ENCODE peak calls at places on chromosome 14, in six cellular contexts. G, O, Q, K, F and X are unnamed samples.

GRCh38 chr14:46048127-46048526 is 603.5 kb downstream of the RPL10L start:
- DNase-seq in K (peak; percentile 74), Q (peak; percentile 37), G (no peak), F (no peak), O (peak; percentile 29), X (no peak)

GRCh38 chr14:23237772-23238594 is at the start of gene RNF212B:
- DNase-seq in Q (peak; percentile 71), G (peak; percentile 56), O (peak; percentile 57), F (peak; percentile 79), K (peak; percentile 92), X (peak; percentile 70)

GRCh38 chr14:42149609-42150261 is 543.1 kb downstream of the LRFN5 start:
- DNase-seq in K (no peak), Q (no peak), O (no peak), F (no peak), G (no peak), X (peak; percentile 58)

GRCh38 chr14:39265741-39266588 is 32.2 kb downstream of the MIA2 start:
- DNase-seq in Q (peak; percentile 83), O (no peak), F (no peak), K (peak; percentile 5), G (no peak), X (peak; percentile 64)

GRCh38 chr14:88481089-88481488 is 73.7 kb downstream of the PTPN21 start:
- DNase-seq in F (no peak), O (no peak), K (no peak), G (no peak), Q (no peak), X (no peak)

GRCh38 chr14:65412881-65413738 is 580 bp downstream of the FUT8 start:
- DNase-seq in O (peak; percentile 63), G (peak; percentile 3), F (peak; percentile 64), K (peak; percentile 91), Q (peak; percentile 36), X (no peak)

GRCh38 chr14:74804219-74804825 is 41.2 kb downstream of the YLPM1 start:
- DNase-seq in K (peak; percentile 33), Q (peak; percentile 48), G (no peak), F (peak; percentile 43), O (peak; percentile 33), X (peak; percentile 6)

GRCh38 chr14:85063747-85064146 is 466.2 kb upstream of the FLRT2 start:
- DNase-seq in O (no peak), Q (no peak), K (no peak), F (no peak), G (no peak), X (no peak)

GRCh38 chr14:76289276-76289675 is 86.7 kb upstream of the ESRRB start:
- DNase-seq in G (no peak), O (no peak), Q (no peak), K (no peak), F (no peak), X (no peak)

GRCh38 chr14:100755649-100756048 is 29.0 kb downstream of the DLK1 start:
- DNase-seq in G (no peak), K (no peak), O (no peak), F (no peak), Q (peak; percentile 90), X (no peak)

GRCh38 chr14:76580399-76580798 is 180.9 kb upstream of the VASH1 start:
- DNase-seq in F (no peak), G (no peak), O (no peak), K (no peak), Q (no peak), X (no peak)

GRCh38 chr14:23364164-23364571 is 804 bp downstream of the EFS start:
- DNase-seq in F (no peak), G (no peak), Q (no peak), K (no peak), O (no peak), X (no peak)

GRCh38 chr14:95045255-95045701 is 112.1 kb downstream of the DICER1 start:
- DNase-seq in K (no peak), G (no peak), Q (no peak), F (no peak), O (no peak), X (no peak)

GRCh38 chr14:68891851-68892660 is 87.0 kb downstream of the ACTN1 start:
- DNase-seq in K (no peak), G (no peak), F (no peak), Q (peak; percentile 31), O (no peak), X (no peak)

GRCh38 chr14:92952497-92953298 is 29.7 kb downstream of the CHGA start:
- DNase-seq in Q (no peak), K (no peak), O (no peak), F (no peak), G (no peak), X (no peak)

GRCh38 chr14:101175731-101176534 is 272.4 kb upstream of the RTL1 start:
- DNase-seq in Q (no peak), G (no peak), F (no peak), K (no peak), O (no peak), X (no peak)

GRCh38 chr14:81452341-81452740 is 52.2 kb upstream of the STON2 start:
- DNase-seq in G (no peak), F (no peak), O (no peak), Q (no peak), K (no peak), X (no peak)

DNA sequence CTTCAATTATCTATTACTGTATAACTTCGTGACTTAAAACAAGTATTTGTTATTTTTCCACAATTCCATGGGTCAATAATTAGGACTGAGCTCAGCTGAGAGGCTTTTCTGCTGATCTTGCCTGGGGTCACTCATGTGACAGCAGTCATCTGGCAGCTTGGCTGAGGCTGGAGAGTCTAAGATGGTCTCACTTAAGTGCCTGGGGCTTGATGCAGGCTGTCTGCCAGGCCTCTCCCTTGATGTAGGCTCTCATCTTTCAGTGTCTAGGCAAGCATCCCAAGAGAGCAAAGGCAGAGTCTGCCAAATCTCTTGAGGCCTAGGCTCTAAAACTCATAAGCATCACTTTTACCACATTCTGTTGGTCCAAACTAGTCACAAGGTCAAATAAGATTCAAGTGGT is 93.2 kb downstream of the NKX2-1 start:
- DNase-seq in F (no peak), Q (no peak), O (no peak), K (no peak), G (no peak), X (no peak)
- H3K27me3 ChIP-seq in F (no peaks in the 10 kb centered on the region), Q (no peaks in the 10 kb centered on the region), O (no peaks in the 10 kb centered on the region), K (no peaks in the 10 kb centered on the region), G (no peaks in the 10 kb centered on the region), X (no peaks in the 10 kb centered on the region)

GRCh38 chr14:54221971-54222370 is 174.8 kb upstream of the CDKN3 start:
- DNase-seq in O (no peak), Q (no peak), G (no peak), K (no peak), F (no peak), X (no peak)

GRCh38 chr14:54221432-54221803 is 175.4 kb upstream of the CDKN3 start:
- DNase-seq in F (no peak), Q (no peak), K (no peak), O (no peak), G (no peak), X (no peak)

GRCh38 chr14:54225457-54225856 is 171.3 kb upstream of the CDKN3 start:
- DNase-seq in K (peak; percentile 24), O (no peak), G (no peak), Q (no peak), F (no peak), X (no peak)

GRCh38 chr14:54226103-54226502 is 170.7 kb upstream of the CDKN3 start:
- DNase-seq in Q (peak; percentile 68), F (no peak), G (no peak), K (no peak), O (no peak), X (no peak)

GRCh38 chr14:54223978-54224377 is 172.8 kb upstream of the CDKN3 start:
- DNase-seq in G (no peak), K (no peak), Q (no peak), F (no peak), O (no peak), X (no peak)
- H3K27me3 ChIP-seq in G (no peaks in the 10 kb centered on the region), K (no peaks in the 10 kb centered on the region), Q (no peaks in the 10 kb centered on the region), F (peaks cover 13% of the 10 kb centered on the region), O (no peaks in the 10 kb centered on the region), X (no peaks in the 10 kb centered on the region)

GRCh38 chr14:72652179-72652578 is 241.7 kb downstream of the DPF3 start:
- DNase-seq in F (no peak), O (peak; percentile 62), G (no peak), K (no peak), Q (no peak), X (no peak)
- H3K27me3 ChIP-seq in F (no peaks in the 10 kb centered on the region), O (no peaks in the 10 kb centered on the region), G (no peaks in the 10 kb centered on the region), K (no peaks in the 10 kb centered on the region), Q (no peaks in the 10 kb centered on the region), X (no peaks in the 10 kb centered on the region)

DNA sequence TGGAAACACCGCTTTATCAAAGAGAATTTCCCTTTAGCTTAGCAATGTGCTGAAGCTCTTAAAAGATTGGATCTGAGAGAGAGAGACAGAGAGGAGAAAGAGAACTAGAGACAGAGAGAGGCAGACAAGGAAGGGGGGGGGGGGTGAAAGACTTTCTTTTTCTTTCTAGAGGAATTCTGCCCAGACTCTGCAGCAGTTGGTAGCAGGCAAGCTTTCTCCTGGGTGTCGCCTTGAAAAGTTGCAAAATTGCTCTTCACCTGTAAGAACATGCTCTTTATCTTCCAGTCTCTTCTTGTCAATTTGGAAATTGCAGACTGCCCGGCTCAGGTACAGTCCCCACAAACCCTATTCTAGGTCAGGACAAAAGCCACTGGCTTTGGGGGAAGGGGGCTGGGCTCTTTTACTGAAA is 2.9 kb upstream of the OTX2 start:
- DNase-seq in G (no peak), F (no peak), O (no peak), K (no peak), Q (no peak), X (no peak)
- H3K27me3 ChIP-seq in G (peaks cover 24% of the 10 kb centered on the region), F (peaks cover 19% of the 10 kb centered on the region), O (peaks cover 44% of the 10 kb centered on the region), K (peaks cover 100% of the 10 kb centered on the region), Q (peaks cover 60% of the 10 kb centered on the region), X (no peaks in the 10 kb centered on the region)